ENCODE peak calls at places on chromosomes 13 and 19, in seven cellular contexts. U is activated naive CD8-positive, alpha-beta T cell treated with anti-CD3 and anti-CD28 coated beads for 36 hours; J is stimulated activated CD8-positive, alpha-beta memory T cell treated with anti-CD3 and anti-CD28 coated beads, Interleukin-15, amount 100 ng/mL, for 1 hour; T is aorta; W is nucleus accumbens; R is ecto neural progenitor cell; A is AG09309. Y is an unnamed sample.

GRCh38 chr13:99285432-99286182 is 21.6 kb downstream of the GPR183 start:
- DNase-seq in U (no peak), J (no peak), T (no peak), W (no peak), R (no peak), A (no peak), Y (no peak)

GRCh38 chr19:4077800-4078683 is 11.3 kb upstream of the ZBTB7A start:
- DNase-seq in U (peak; percentile 71), J (no peak), T (peak; percentile 87), W (no peak), R (no peak), A (no peak), Y (no peak)

GRCh38 chr13:34750078-34750703 is 191.9 kb upstream of the NBEA start:
- DNase-seq in U (peak; percentile 8), J (no peak), T (no peak), W (peak; percentile 6), R (peak; percentile 50), A (no peak), Y (no peak)

GRCh38 chr13:28429685-28430290 is 65.1 kb downstream of the FLT1 start:
- DNase-seq in U (no peak), J (no peak), T (no peak), W (no peak), R (no peak), A (no peak), Y (no peak)

GRCh38 chr13:96473463-96474157 is 383.7 kb downstream of the HS6ST3 start:
- DNase-seq in U (no peak), J (no peak), T (no peak), W (no peak), R (no peak), A (no peak), Y (no peak)

GRCh38 chr19:58042709-58043340 is 9.0 kb downstream of the ZSCAN1 start:
- DNase-seq in U (peak; percentile 15), J (no peak), T (no peak), W (no peak), R (no peak), A (no peak), Y (no peak)

GRCh38 chr19:45848922-45849321 is 14.0 kb downstream of the SYMPK start:
- DNase-seq in U (no peak), J (no peak), T (no peak), W (no peak), R (no peak), A (no peak), Y (no peak)

GRCh38 chr19:45045671-45046353 is 7.0 kb downstream of the CLASRP start:
- DNase-seq in U (no peak), J (no peak), T (no peak), W (peak; percentile 93), R (no peak), A (no peak), Y (no peak)

GRCh38 chr19:11338164-11338563 is 1.3 kb downstream of the RAB3D start:
- DNase-seq in U (no peak), J (no peak), T (no peak), W (no peak), R (no peak), A (no peak), Y (no peak)

GRCh38 chr19:23070353-23070781 is 46.5 kb upstream of the ZNF730 start:
- DNase-seq in U (peak; percentile 14), J (no peak), T (no peak), W (no peak), R (no peak), A (no peak), Y (no peak)

GRCh38 chr13:34886987-34887386 is 55.1 kb upstream of the NBEA start:
- DNase-seq in U (no peak), J (no peak), T (no peak), W (no peak), R (no peak), A (no peak), Y (no peak)

GRCh38 chr19:33362508-33363228 is 10.8 kb upstream of the CEBPG start:
- DNase-seq in U (no peak), J (no peak), T (no peak), W (no peak), R (no peak), A (no peak), Y (no peak)

GRCh38 chr19:42068361-42068755 is 1.6 kb downstream of the GRIK5 start:
- DNase-seq in U (no peak), J (no peak), T (no peak), W (no peak), R (no peak), A (no peak), Y (no peak)

GRCh38 chr19:37817180-37817911 is 38.0 kb upstream of the ZNF573 start:
- DNase-seq in U (peak; percentile 72), J (no peak), T (peak; percentile 92), W (peak; percentile 78), R (peak; percentile 90), A (no peak), Y (no peak)

GRCh38 chr13:87129602-87130300 is 541.4 kb upstream of the SLITRK5 start:
- DNase-seq in U (no peak), J (no peak), T (no peak), W (no peak), R (no peak), A (no peak), Y (no peak)

GRCh38 chr13:110304256-110304655 is 2.7 kb downstream of the COL4A1 start:
- DNase-seq in U (no peak), J (no peak), T (no peak), W (no peak), R (no peak), A (no peak), Y (no peak)

GRCh38 chr13:102374726-102375125 is 27.1 kb downstream of the FGF14 start:
- DNase-seq in U (no peak), J (no peak), T (no peak), W (no peak), R (no peak), A (no peak), Y (no peak)

GRCh38 chr19:13301627-13302334 is 151.6 kb downstream of the IER2 start:
- DNase-seq in U (no peak), J (no peak), T (no peak), W (no peak), R (no peak), A (no peak), Y (no peak)

GRCh38 chr13:51769455-51770127 is 34.4 kb downstream of the DHRS12 start:
- DNase-seq in U (no peak), J (no peak), T (peak; percentile 85), W (no peak), R (no peak), A (no peak), Y (no peak)

GRCh38 chr13:66962953-66963352 is 267.2 kb downstream of the PCDH9 start:
- DNase-seq in U (no peak), J (no peak), T (no peak), W (no peak), R (no peak), A (no peak), Y (no peak)

GRCh38 chr13:91813255-91813654 is 414.8 kb downstream of the GPC5 start:
- DNase-seq in U (no peak), J (no peak), T (no peak), W (no peak), R (no peak), A (no peak), Y (no peak)

GRCh38 chr13:28553971-28554370 is 59.0 kb upstream of the FLT1 start:
- DNase-seq in U (no peak), J (no peak), T (no peak), W (no peak), R (no peak), A (no peak), Y (no peak)

GRCh38 chr13:72651196-72651595 is 76.2 kb downstream of the MZT1 start:
- DNase-seq in U (no peak), J (no peak), T (no peak), W (no peak), R (no peak), A (no peak), Y (no peak)

GRCh38 chr13:21567714-21568113 is 36.3 kb downstream of the MICU2 start:
- DNase-seq in U (no peak), J (no peak), T (no peak), W (no peak), R (no peak), A (no peak), Y (no peak)

GRCh38 chr13:113776231-113777125 is 17.5 kb downstream of the TMEM255B start:
- DNase-seq in U (no peak), J (no peak), T (peak; percentile 59), W (no peak), R (no peak), A (no peak), Y (no peak)

GRCh38 chr19:18672606-18673337 is 10.7 kb upstream of the CRTC1 start:
- DNase-seq in U (no peak), J (no peak), T (peak; percentile 81), W (peak; percentile 72), R (no peak), A (no peak), Y (no peak)

GRCh38 chr19:35015576-35016351 is 14.5 kb upstream of the SCN1B start:
- DNase-seq in U (no peak), J (no peak), T (peak; percentile 76), W (no peak), R (no peak), A (no peak), Y (no peak)

GRCh38 chr13:35978607-35979316 is 152.4 kb downstream of the DCLK1 start:
- DNase-seq in U (no peak), J (no peak), T (no peak), W (no peak), R (no peak), A (peak; percentile 40), Y (no peak)

GRCh38 chr19:2816641-2817040 is 3.0 kb upstream of the ZNF554 start:
- DNase-seq in U (no peak), J (no peak), T (no peak), W (no peak), R (no peak), A (no peak), Y (no peak)

GRCh38 chr13:113417836-113418721 is 35.2 kb downstream of the ADPRHL1 start:
- DNase-seq in U (no peak), J (no peak), T (no peak), W (no peak), R (no peak), A (no peak), Y (no peak)

GRCh38 chr19:6047741-6048231 is 62.5 kb downstream of the RFX2 start:
- DNase-seq in U (no peak), J (no peak), T (no peak), W (no peak), R (peak; percentile 72), A (no peak), Y (no peak)

GRCh38 chr13:23776698-23777570 is 112.3 kb downstream of the MIPEP start:
- DNase-seq in U (no peak), J (no peak), T (no peak), W (no peak), R (no peak), A (no peak), Y (no peak)

GRCh38 chr13:77697208-77698103 is at the start of gene SLAIN1:
- DNase-seq in U (peak; percentile 86), J (peak; percentile 63), T (peak; percentile 94), W (peak; percentile 93), R (peak; percentile 95), A (no peak), Y (peak; percentile 82)

GRCh38 chr13:45575146-45575829 is 40.3 kb downstream of the ERICH6B start:
- DNase-seq in U (no peak), J (no peak), T (no peak), W (no peak), R (no peak), A (no peak), Y (no peak)

GRCh38 chr13:105196052-105196451 is 1339.4 kb downstream of the EFNB2 start:
- DNase-seq in U (no peak), J (no peak), T (no peak), W (no peak), R (no peak), A (peak; percentile 16), Y (no peak)